ENCODE peak calls at places on chromosome 15, in seven cellular contexts. R, E, X, G, I, H and S are unnamed samples.

GRCh38 chr15:84981054-84981710 is 474 bp upstream of the PDE8A start:
- DNase-seq in R (peak; percentile 89), E (peak; percentile 100), X (peak; percentile 87), G (peak; percentile 92), I (peak; percentile 96), H (peak; percentile 91), S (peak; percentile 94)

GRCh38 chr15:25242957-25243799 is 195.6 kb downstream of the UBE3A start:
- DNase-seq in R (no peak), E (no peak), X (no peak), G (no peak), I (no peak), H (no peak), S (no peak)

GRCh38 chr15:71667228-71667627 is 143.1 kb upstream of the NR2E3 start:
- DNase-seq in R (no peak), E (no peak), X (no peak), G (no peak), I (no peak), H (no peak), S (no peak)

GRCh38 chr15:56963126-56963525 is 44.7 kb downstream of the TCF12 start:
- DNase-seq in R (no peak), E (no peak), X (no peak), G (no peak), I (no peak), H (no peak), S (no peak)

GRCh38 chr15:61997786-61998185 is 62.5 kb downstream of the VPS13C start:
- DNase-seq in R (no peak), E (no peak), X (no peak), G (no peak), I (no peak), H (no peak), S (no peak)

GRCh38 chr15:29312387-29312786 is 42.8 kb upstream of the NSMCE3 start:
- DNase-seq in R (no peak), E (no peak), X (no peak), G (no peak), I (no peak), H (no peak), S (no peak)

GRCh38 chr15:61831505-61831921 is 228.7 kb downstream of the VPS13C start:
- DNase-seq in R (no peak), E (no peak), X (no peak), G (no peak), I (no peak), H (no peak), S (no peak)

GRCh38 chr15:75030023-75030413 is 6.6 kb downstream of the PPCDC start:
- DNase-seq in R (no peak), E (no peak), X (no peak), G (no peak), I (no peak), H (no peak), S (no peak)

GRCh38 chr15:71202712-71203111 is 87.4 kb downstream of the THSD4 start:
- DNase-seq in R (no peak), E (no peak), X (no peak), G (no peak), I (no peak), H (no peak), S (no peak)

GRCh38 chr15:80777137-80777536 is 2.0 kb upstream of the CEMIP start:
- DNase-seq in R (no peak), E (no peak), X (no peak), G (no peak), I (no peak), H (no peak), S (no peak)

GRCh38 chr15:25054943-25055342 is 100.2 kb downstream of the SNRPN start:
- DNase-seq in R (no peak), E (no peak), X (no peak), G (no peak), I (no peak), H (no peak), S (no peak)

GRCh38 chr15:69941931-69942471 is 155.7 kb downstream of the TLE3 start:
- DNase-seq in R (no peak), E (no peak), X (no peak), G (no peak), I (no peak), H (no peak), S (no peak)

GRCh38 chr15:44492040-44492439 is 44.9 kb upstream of the EIF3J start:
- DNase-seq in R (no peak), E (no peak), X (no peak), G (no peak), I (no peak), H (no peak), S (no peak)

GRCh38 chr15:28943611-28944230 is 57.9 kb downstream of the APBA2 start:
- DNase-seq in R (no peak), E (no peak), X (no peak), G (no peak), I (no peak), H (no peak), S (no peak)

GRCh38 chr15:84888639-84889038 is 4.2 kb downstream of the SLC28A1 start:
- DNase-seq in R (no peak), E (no peak), X (no peak), G (no peak), I (peak; percentile 38), H (no peak), S (no peak)

GRCh38 chr15:52657338-52657737 is 21.9 kb downstream of the ATOSA start:
- DNase-seq in R (no peak), E (no peak), X (no peak), G (no peak), I (no peak), H (no peak), S (no peak)

GRCh38 chr15:70058642-70059360 is 38.9 kb downstream of the TLE3 start:
- DNase-seq in R (no peak), E (no peak), X (no peak), G (no peak), I (no peak), H (no peak), S (no peak)

GRCh38 chr15:49645937-49646336 is 25.1 kb downstream of the DTWD1 start:
- DNase-seq in R (peak; percentile 9), E (no peak), X (no peak), G (no peak), I (no peak), H (no peak), S (no peak)

GRCh38 chr15:66803182-66803729 is 101.2 kb downstream of the SMAD6 start:
- DNase-seq in R (peak; percentile 84), E (peak; percentile 71), X (no peak), G (peak; percentile 86), I (peak; percentile 93), H (peak; percentile 56), S (peak; percentile 70)

GRCh38 chr15:100889359-100890058 is 9.9 kb downstream of the ALDH1A3 start:
- DNase-seq in R (no peak), E (no peak), X (no peak), G (no peak), I (no peak), H (no peak), S (no peak)
- TF ChIP-seq YY1 in R (no peak), E (no peak), X (no peak), G (no peak), I (no peak), H (no peak), S (no peak)

GRCh38 chr15:67991706-67992105 is 62.4 kb upstream of the PIAS1 start:
- DNase-seq in R (no peak), E (no peak), X (no peak), G (no peak), I (no peak), H (no peak), S (no peak)
- TF ChIP-seq YY1 in R (no peak), E (no peak), X (no peak), G (no peak), I (no peak), H (no peak), S (no peak)

GRCh38 chr15:41489641-41490040 is 4.0 kb upstream of the ITPKA start:
- DNase-seq in R (no peak), E (no peak), X (no peak), G (no peak), I (no peak), H (no peak), S (no peak)

GRCh38 chr15:41491889-41492288 is 1.8 kb upstream of the ITPKA start:
- DNase-seq in R (no peak), E (no peak), X (no peak), G (no peak), I (no peak), H (no peak), S (no peak)

GRCh38 chr15:41487802-41488201 is 5.9 kb upstream of the ITPKA start:
- DNase-seq in R (no peak), E (no peak), X (no peak), G (no peak), I (no peak), H (no peak), S (no peak)

GRCh38 chr15:41492597-41493204 is 973 bp upstream of the ITPKA start:
- DNase-seq in R (no peak), E (peak; percentile 45), X (no peak), G (no peak), I (peak; percentile 55), H (no peak), S (no peak)

GRCh38 chr15:41490355-41490754 is 3.3 kb upstream of the ITPKA start:
- DNase-seq in R (peak; percentile 46), E (peak; percentile 23), X (peak; percentile 56), G (peak; percentile 89), I (peak; percentile 48), H (no peak), S (no peak)
- TF ChIP-seq YY1 in R (no peak), E (peak; percentile 48), X (no peak), G (peak; percentile 24), I (no peak), H (no peak), S (no peak)

DNA sequence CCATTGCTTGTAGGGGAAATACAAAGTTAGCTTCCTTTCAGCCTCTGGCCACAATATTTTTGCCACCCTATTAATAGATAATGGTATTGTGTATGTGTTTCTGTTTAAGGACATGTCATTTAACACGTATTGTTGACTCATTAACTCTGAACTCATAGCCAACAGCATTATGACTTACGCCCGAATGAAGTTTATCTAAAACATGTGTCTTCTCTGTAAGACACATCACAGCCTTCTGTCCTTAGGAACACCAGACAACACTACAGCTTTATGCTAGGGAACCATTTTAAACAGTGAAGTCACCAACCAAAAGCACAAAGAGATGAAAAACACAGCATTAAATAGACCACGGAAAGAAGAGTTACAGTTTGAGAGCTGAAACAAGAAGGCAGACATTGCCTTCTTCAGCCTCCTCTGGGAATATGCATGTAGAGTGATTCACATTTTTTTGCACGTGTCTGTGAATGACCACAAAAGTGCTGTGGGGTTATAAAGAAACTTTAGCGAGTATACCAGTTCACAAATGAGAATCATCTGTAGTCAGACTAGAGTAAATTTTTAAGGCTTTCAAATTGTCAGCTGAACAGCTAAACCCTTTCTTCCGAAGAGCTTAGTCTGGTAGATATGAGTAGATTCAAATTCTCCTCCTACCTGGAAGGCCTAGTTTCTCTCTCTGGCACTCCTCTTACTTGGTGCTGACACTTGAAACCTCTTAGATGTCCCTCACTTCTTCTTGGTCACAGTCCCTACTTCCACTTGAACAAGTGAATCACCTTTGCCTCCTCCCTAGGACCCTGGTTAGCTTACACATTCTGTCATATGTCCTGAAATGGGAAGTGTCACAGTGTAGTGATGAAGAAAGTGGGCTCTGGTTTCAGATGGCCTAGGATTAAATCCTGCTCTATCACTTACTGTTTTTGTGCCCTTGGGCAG is 32.2 kb downstream of the MCTP2 start:
- DNase-seq in R (no peak), E (no peak), X (peak; percentile 73), G (no peak), I (no peak), H (no peak), S (no peak)
- TF ChIP-seq YY1 in R (no peak), E (no peak), X (no peak), G (no peak), I (no peak), H (no peak), S (no peak)